ENCODE peak calls at places on chromosomes 6 and 20, in six cellular contexts. A is mesenchymal stem cell, B is neural progenitor cell, G is PC-9, W is Karpas-422, T is hepatocyte. K is an unnamed sample.

GRCh38 chr6:122285292-122285913 is 114.0 kb upstream of the HSF2 start:
- DNase-seq in W (no peak), T (no peak), G (no peak), A (no peak), B (no peak), K (no peak)

GRCh38 chr6:98530732-98531131 is 303.6 kb upstream of the POU3F2 start:
- DNase-seq in G (no peak), T (no peak), A (no peak), B (no peak), W (no peak), K (no peak)

GRCh38 chr6:122730775-122731386 is 48.6 kb upstream of the FABP7 start:
- DNase-seq in T (peak; percentile 61), G (no peak), B (peak; percentile 55), A (peak; percentile 55), W (peak; percentile 74), K (peak; percentile 60)

GRCh38 chr6:136604328-136604825 is 54.2 kb upstream of the MAP7 start:
- DNase-seq in T (no peak), G (no peak), B (no peak), W (no peak), A (peak; percentile 37), K (no peak)

GRCh38 chr6:90466191-90466940 is 120.5 kb downstream of the MAP3K7 start:
- DNase-seq in W (no peak), A (peak; percentile 31), T (peak; percentile 31), B (peak; percentile 71), G (no peak), K (peak; percentile 40)

GRCh38 chr20:50085481-50086365 is 27.2 kb downstream of the UBE2V1 start:
- DNase-seq in B (peak; percentile 85), G (peak; percentile 43), A (peak; percentile 79), T (peak; percentile 81), W (peak; percentile 75), K (peak; percentile 71)

GRCh38 chr6:149492798-149493165 is 8.0 kb upstream of the ZC3H12D start:
- DNase-seq in G (no peak), T (no peak), A (no peak), W (no peak), B (no peak), K (no peak)

GRCh38 chr6:692356-692851 is 535 bp downstream of the EXOC2 start:
- DNase-seq in A (peak; percentile 61), T (peak; percentile 81), G (peak; percentile 62), W (peak; percentile 82), B (peak; percentile 76), K (peak; percentile 75)

GRCh38 chr6:41428995-41429417 is 93.6 kb downstream of the NCR2 start:
- DNase-seq in W (no peak), T (peak; percentile 53), A (peak; percentile 50), G (no peak), B (no peak), K (peak; percentile 89)

GRCh38 chr20:9467995-9468394 is 46.4 kb upstream of the LAMP5 start:
- DNase-seq in A (no peak), B (peak; percentile 59), G (no peak), W (peak; percentile 47), T (no peak), K (no peak)

GRCh38 chr6:100382031-100382430 is 82.7 kb downstream of the SIM1 start:
- DNase-seq in T (no peak), G (no peak), B (no peak), A (no peak), W (no peak), K (peak; percentile 56)

GRCh38 chr20:2693286-2693995 is 861 bp downstream of the EBF4 start:
- DNase-seq in T (peak; percentile 69), G (no peak), W (no peak), B (peak; percentile 77), A (peak; percentile 30), K (peak; percentile 15)

GRCh38 chr6:87705070-87705691 is 3.1 kb upstream of the AKIRIN2 start:
- DNase-seq in A (peak; percentile 39), B (no peak), W (no peak), T (peak; percentile 47), G (no peak), K (peak; percentile 49)

GRCh38 chr20:20752712-20753111 is 40.3 kb upstream of the RALGAPA2 start:
- DNase-seq in G (no peak), A (no peak), W (no peak), T (no peak), B (no peak), K (no peak)

GRCh38 chr6:132798820-132799538 is 542 bp upstream of the SLC18B1 start:
- DNase-seq in B (peak; percentile 62), W (peak; percentile 89), G (peak; percentile 78), T (peak; percentile 87), A (peak; percentile 74), K (peak; percentile 80)

GRCh38 chr20:31562241-31562640 is 42.8 kb upstream of the ID1 start:
- DNase-seq in B (no peak), A (no peak), G (no peak), T (no peak), W (no peak), K (no peak)

GRCh38 chr20:31566332-31566657 is 38.8 kb upstream of the ID1 start:
- DNase-seq in G (no peak), W (no peak), T (no peak), B (no peak), A (no peak), K (no peak)

GRCh38 chr20:31566658-31567379 is 38.3 kb upstream of the ID1 start:
- DNase-seq in T (peak; percentile 86), G (peak; percentile 99), B (no peak), A (no peak), W (no peak), K (no peak)

GRCh38 chr20:31565699-31566331 is 39.3 kb upstream of the ID1 start:
- DNase-seq in W (no peak), B (no peak), G (peak; percentile 71), A (no peak), T (no peak), K (no peak)

DNA sequence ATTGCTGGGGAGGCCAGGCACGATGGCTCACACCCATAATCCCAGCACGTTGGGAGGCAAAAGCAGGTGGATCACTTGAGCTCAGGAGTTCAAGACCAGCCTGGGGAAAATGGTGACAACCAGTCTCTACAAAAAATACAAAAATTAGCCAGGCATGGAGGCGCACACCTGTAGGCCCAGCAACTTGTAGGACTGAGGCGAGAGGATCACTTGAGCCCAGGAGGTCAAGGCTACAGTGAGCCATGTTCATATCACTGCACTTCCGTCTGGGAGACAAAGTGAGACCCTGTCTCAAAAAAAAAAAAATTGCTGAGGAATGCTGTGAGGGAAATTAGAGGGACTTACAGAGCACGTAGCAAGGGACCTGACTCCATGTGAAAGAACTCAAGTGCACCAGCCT is 40.8 kb upstream of the ID1 start:
- DNase-seq in G (no peak), B (no peak), A (no peak), T (no peak), W (no peak), K (no peak)
- H3K27me3 ChIP-seq in G (no peaks in the 10 kb centered on the region), B (no peaks in the 10 kb centered on the region), A (no peaks in the 10 kb centered on the region), T (no peaks in the 10 kb centered on the region), W (no peaks in the 10 kb centered on the region), K (no peaks in the 10 kb centered on the region)

GRCh38 chr6:109019911-109020310 is 74.7 kb downstream of the SESN1 start:
- DNase-seq in A (no peak), G (no peak), B (no peak), T (no peak), W (no peak), K (no peak)

GRCh38 chr6:109010703-109011102 is 83.9 kb downstream of the SESN1 start:
- DNase-seq in B (no peak), A (no peak), G (no peak), T (no peak), W (no peak), K (no peak)

GRCh38 chr6:109009761-109010612 is 84.7 kb downstream of the SESN1 start:
- DNase-seq in W (no peak), A (no peak), B (no peak), T (no peak), G (no peak), K (no peak)

GRCh38 chr6:109013551-109014101 is 81.0 kb downstream of the SESN1 start:
- DNase-seq in W (no peak), G (no peak), T (no peak), B (no peak), A (no peak), K (no peak)

DNA sequence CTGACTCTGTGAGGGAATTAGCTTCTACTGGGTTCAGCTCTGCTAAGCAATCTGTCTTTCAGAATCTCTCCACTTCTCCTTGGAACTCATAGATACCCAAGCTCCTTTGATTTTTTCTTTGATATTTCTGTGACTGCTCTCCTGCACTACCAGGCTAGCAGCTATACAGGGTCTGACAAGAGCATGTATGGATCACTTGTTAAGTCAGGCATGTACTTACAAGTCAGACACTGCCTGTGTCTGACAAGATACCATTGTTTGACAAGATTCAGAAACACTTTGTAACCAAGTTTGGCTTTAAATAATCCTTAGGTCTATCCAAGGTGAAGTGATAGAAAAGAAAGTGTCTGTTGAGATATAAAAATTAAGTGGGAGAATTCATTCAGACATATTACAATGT is 79.5 kb downstream of the SESN1 start:
- DNase-seq in W (no peak), A (no peak), T (no peak), B (no peak), G (no peak), K (no peak)
- H2AFZ ChIP-seq in W (no peak overlapping the region), A (no peak overlapping the region), T (no peak overlapping the region), B (no peak overlapping the region), G (no peak overlapping the region), K (no peak overlapping the region)

DNA sequence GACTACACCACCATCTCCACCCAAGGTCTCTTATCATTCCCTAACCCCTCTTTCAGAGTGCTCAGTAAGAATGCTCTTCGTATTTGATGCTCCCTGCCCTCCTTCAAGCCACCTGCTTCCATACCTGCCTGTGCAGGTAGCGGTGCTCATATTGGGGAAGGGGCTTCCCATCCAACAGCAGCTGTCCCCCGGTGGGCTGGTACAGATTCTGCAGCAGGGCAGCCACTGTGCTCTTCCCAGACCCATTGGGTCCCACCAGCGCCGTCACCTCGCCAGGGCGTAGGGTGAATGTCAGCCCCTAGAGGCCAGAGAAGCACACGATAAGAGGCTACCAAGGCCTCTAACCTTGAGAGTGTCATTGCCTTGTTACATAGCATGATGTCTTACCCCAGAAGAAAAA is 3.9 kb upstream of the PSMB8 start:
- DNase-seq in T (no peak), B (no peak), W (no peak), A (no peak), G (no peak), K (no peak)
- H3K27me3 ChIP-seq in T (peaks cover 6% of the 10 kb centered on the region), B (peaks cover 48% of the 10 kb centered on the region), W (no peaks in the 10 kb centered on the region), A (no peaks in the 10 kb centered on the region), G (no peaks in the 10 kb centered on the region), K (no peaks in the 10 kb centered on the region)

GRCh38 chr20:16711859-16712258 is 18.0 kb upstream of the SNRPB2 start:
- DNase-seq in B (no peak), A (no peak), W (peak; percentile 51), G (no peak), T (no peak), K (no peak)

GRCh38 chr20:16712541-16712947 is 17.3 kb upstream of the SNRPB2 start:
- DNase-seq in B (no peak), G (no peak), A (no peak), T (no peak), W (no peak), K (no peak)

GRCh38 chr20:16714242-16714641 is 15.6 kb upstream of the SNRPB2 start:
- DNase-seq in B (no peak), A (no peak), T (no peak), G (no peak), W (no peak), K (no peak)

GRCh38 chr20:16713056-16713455 is 16.8 kb upstream of the SNRPB2 start:
- DNase-seq in B (no peak), T (no peak), A (no peak), G (no peak), W (no peak), K (no peak)

DNA sequence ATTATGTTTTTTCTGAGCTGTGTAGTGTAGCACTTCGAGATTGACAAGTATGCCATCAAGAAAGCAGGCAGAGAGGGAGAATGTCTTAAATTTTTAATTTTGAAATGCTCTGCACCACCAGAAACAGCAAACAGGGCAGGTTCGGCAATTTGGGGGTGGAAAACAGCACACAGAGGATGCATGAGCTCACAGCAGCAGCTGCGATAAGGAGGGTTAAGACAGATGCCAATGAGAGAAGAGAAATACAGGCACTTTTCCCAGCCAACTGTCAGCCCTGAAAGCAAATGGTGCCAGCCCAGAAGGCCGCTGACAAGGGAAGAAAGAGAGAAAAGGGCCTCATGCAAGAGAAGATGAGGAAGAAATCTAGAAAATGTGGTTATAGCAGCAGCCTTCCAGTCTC is 15.1 kb upstream of the SNRPB2 start:
- DNase-seq in W (no peak), T (no peak), G (no peak), A (no peak), B (no peak), K (no peak)
- H2AFZ ChIP-seq in W (no peak overlapping the region), T (no peak overlapping the region), G (no peak overlapping the region), A (no peak overlapping the region), B (peak overlapping the region; percentile 75), K (no peak overlapping the region)

K was measured in GM23248.